ENCODE peak calls at places on chromosomes 7 and 10, in six cellular contexts. F is GM23248, Q is Karpas-422, S is neural progenitor cell, I is HCT116, L is cardiac muscle cell. N is an unnamed sample.

GRCh38 chr10:47376522-47377220 is 7.4 kb downstream of the ZNF488 start:
- DNase-seq in F (no peak), Q (no peak), S (no peak), I (no peak), L (no peak), N (no peak)

GRCh38 chr7:76356823-76357222 is 2.0 kb downstream of the YWHAG start:
- DNase-seq in F (peak; percentile 80), Q (no peak), S (peak; percentile 30), I (no peak), L (no peak), N (no peak)

GRCh38 chr7:44151679-44152355 is 10.7 kb upstream of the MYL7 start:
- DNase-seq in F (no peak), Q (no peak), S (no peak), I (no peak), L (no peak), N (no peak)

GRCh38 chr7:41964849-41965745 is 262.2 kb upstream of the INHBA start:
- DNase-seq in F (no peak), Q (no peak), S (no peak), I (no peak), L (no peak), N (no peak)

GRCh38 chr10:83897626-83898025 is 241.7 kb upstream of the GHITM start:
- DNase-seq in F (no peak), Q (no peak), S (no peak), I (no peak), L (no peak), N (no peak)

GRCh38 chr7:99004781-99005500 is 126.6 kb downstream of the TRRAP start:
- DNase-seq in F (no peak), Q (no peak), S (no peak), I (no peak), L (no peak), N (no peak)

GRCh38 chr7:8325067-8325466 is 63.1 kb upstream of the ICA1 start:
- DNase-seq in F (no peak), Q (no peak), S (no peak), I (no peak), L (no peak), N (no peak)

GRCh38 chr7:28409716-28410627 is 2.3 kb upstream of the CREB5 start:
- DNase-seq in F (peak; percentile 82), Q (no peak), S (peak; percentile 75), I (no peak), L (peak; percentile 67), N (no peak)

GRCh38 chr10:88070080-88070880 is 206.9 kb downstream of the PTEN start:
- DNase-seq in F (no peak), Q (peak; percentile 89), S (no peak), I (no peak), L (no peak), N (no peak)

GRCh38 chr10:33955676-33956075 is 621.2 kb upstream of the NRP1 start:
- DNase-seq in F (peak; percentile 18), Q (no peak), S (no peak), I (no peak), L (no peak), N (no peak)

GRCh38 chr10:86363184-86363832 is 3.3 kb downstream of the GRID1 start:
- DNase-seq in F (peak; percentile 33), Q (no peak), S (peak; percentile 88), I (no peak), L (peak; percentile 84), N (no peak)

GRCh38 chr7:128838109-128838779 is 8.0 kb downstream of the FLNC start:
- DNase-seq in F (no peak), Q (no peak), S (no peak), I (no peak), L (no peak), N (no peak)

GRCh38 chr7:130918129-130919052 is 184.4 kb upstream of the KLF14 start:
- DNase-seq in F (no peak), Q (no peak), S (no peak), I (no peak), L (no peak), N (no peak)

GRCh38 chr10:11853468-11853867 is 30.3 kb downstream of the PROSER2 start:
- DNase-seq in F (no peak), Q (no peak), S (no peak), I (no peak), L (no peak), N (no peak)

GRCh38 chr7:114703677-114704076 is 218.2 kb upstream of the MDFIC start:
- DNase-seq in F (peak; percentile 8), Q (no peak), S (no peak), I (no peak), L (no peak), N (no peak)

GRCh38 chr10:72298774-72299519 is 25.2 kb downstream of the DDIT4 start:
- DNase-seq in F (no peak), Q (no peak), S (no peak), I (no peak), L (no peak), N (no peak)

GRCh38 chr10:92891885-92892705 is 43.8 kb downstream of the EXOC6 start:
- DNase-seq in F (peak; percentile 73), Q (no peak), S (no peak), I (peak; percentile 96), L (peak; percentile 46), N (no peak)

GRCh38 chr7:80583901-80584300 is 54.5 kb upstream of the CD36 start:
- DNase-seq in F (no peak), Q (no peak), S (no peak), I (no peak), L (no peak), N (no peak)

GRCh38 chr10:125144693-125145623 is 15.4 kb downstream of the CTBP2 start:
- DNase-seq in F (peak; percentile 83), Q (peak; percentile 53), S (peak; percentile 58), I (peak; percentile 61), L (no peak), N (no peak)

GRCh38 chr10:11870900-11871407 is 47.8 kb downstream of the PROSER2 start:
- DNase-seq in F (no peak), Q (no peak), S (no peak), I (no peak), L (no peak), N (no peak)

GRCh38 chr10:44689368-44689767 is 221.8 kb upstream of the TMEM72 start:
- DNase-seq in F (peak; percentile 44), Q (no peak), S (peak; percentile 53), I (no peak), L (no peak), N (no peak)

GRCh38 chr7:148242271-148242801 is 348.2 kb upstream of the C7orf33 start:
- DNase-seq in F (peak; percentile 75), Q (peak; percentile 80), S (peak; percentile 80), I (peak; percentile 47), L (peak; percentile 74), N (no peak)

GRCh38 chr10:107071301-107071700 is 93.2 kb downstream of the SORCS1 start:
- DNase-seq in F (no peak), Q (no peak), S (no peak), I (no peak), L (no peak), N (no peak)

GRCh38 chr7:48083114-48083830 is 5.8 kb upstream of the UPP1 start:
- DNase-seq in F (peak; percentile 29), Q (no peak), S (no peak), I (no peak), L (no peak), N (no peak)

GRCh38 chr10:44437837-44438752 is 53.2 kb upstream of the CXCL12 start:
- DNase-seq in F (no peak), Q (no peak), S (no peak), I (no peak), L (no peak), N (no peak)

GRCh38 chr7:156732091-156732621 is 91.6 kb downstream of the RNF32 start:
- DNase-seq in F (peak; percentile 21), Q (no peak), S (no peak), I (no peak), L (no peak), N (no peak)

GRCh38 chr10:73168486-73168844 is 546 bp downstream of the FAM149B1 start:
- DNase-seq in F (no peak), Q (peak; percentile 57), S (no peak), I (no peak), L (no peak), N (no peak)

GRCh38 chr10:47340613-47341170 is 7.5 kb upstream of the RBP3 start:
- DNase-seq in F (peak; percentile 59), Q (peak; percentile 79), S (peak; percentile 49), I (peak; percentile 48), L (peak; percentile 66), N (peak; percentile 50)

GRCh38 chr10:1620803-1621202 is 116.5 kb downstream of the ADARB2 start:
- DNase-seq in F (no peak), Q (no peak), S (no peak), I (no peak), L (no peak), N (no peak)

GRCh38 chr10:124642076-124642710 is 102.0 kb downstream of the FAM53B start:
- DNase-seq in F (no peak), Q (no peak), S (no peak), I (no peak), L (no peak), N (no peak)

DNA sequence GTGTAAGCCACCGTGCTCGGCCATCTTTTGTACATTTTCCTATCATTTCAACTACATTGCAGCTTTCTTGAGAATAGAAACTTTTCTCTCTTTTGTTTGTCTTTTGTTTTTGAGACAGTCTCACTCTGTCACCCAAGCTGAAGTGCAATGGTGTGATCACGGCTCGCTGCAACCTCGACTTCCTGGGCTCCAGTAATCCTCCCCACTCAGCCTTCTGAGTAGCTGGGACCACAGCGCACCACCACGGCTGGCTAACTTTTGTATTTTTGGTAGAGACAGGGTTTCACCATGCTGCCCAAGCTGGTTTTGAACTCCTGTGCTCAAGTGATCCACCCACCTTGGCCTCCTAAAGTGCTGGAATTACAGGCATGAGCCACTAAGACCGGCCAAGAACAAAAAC is 31.3 kb upstream of the DAGLB start:
- DNase-seq in F (no peak), Q (peak; percentile 79), S (no peak), I (no peak), L (no peak), N (no peak)
- H3K36me3 ChIP-seq in F (peaks cover 25% of the 10 kb centered on the region), Q (peaks cover 25% of the 10 kb centered on the region), S (no peaks in the 10 kb centered on the region), I (peaks cover 8% of the 10 kb centered on the region), L (peaks cover 3% of the 10 kb centered on the region), N (peaks cover 6% of the 10 kb centered on the region)

GRCh38 chr10:36555036-36555435 is 570.4 kb upstream of the ANKRD30A start:
- DNase-seq in F (no peak), Q (no peak), S (no peak), I (no peak), L (no peak), N (no peak)
- H3K27ac ChIP-seq in F (no peak overlapping the region), Q (no peak overlapping the region), S (no peak overlapping the region), I (no peak overlapping the region), L (no peak overlapping the region), N (no peak overlapping the region)

GRCh38 chr7:23546897-23547572 is 15.3 kb upstream of the TRA2A start:
- DNase-seq in F (peak; percentile 88), Q (peak; percentile 94), S (peak; percentile 86), I (peak; percentile 88), L (peak; percentile 85), N (peak; percentile 54)
- H3K36me3 ChIP-seq in F (no peaks in the 10 kb centered on the region), Q (no peaks in the 10 kb centered on the region), S (no peaks in the 10 kb centered on the region), I (no peaks in the 10 kb centered on the region), L (no peaks in the 10 kb centered on the region), N (no peaks in the 10 kb centered on the region)

DNA sequence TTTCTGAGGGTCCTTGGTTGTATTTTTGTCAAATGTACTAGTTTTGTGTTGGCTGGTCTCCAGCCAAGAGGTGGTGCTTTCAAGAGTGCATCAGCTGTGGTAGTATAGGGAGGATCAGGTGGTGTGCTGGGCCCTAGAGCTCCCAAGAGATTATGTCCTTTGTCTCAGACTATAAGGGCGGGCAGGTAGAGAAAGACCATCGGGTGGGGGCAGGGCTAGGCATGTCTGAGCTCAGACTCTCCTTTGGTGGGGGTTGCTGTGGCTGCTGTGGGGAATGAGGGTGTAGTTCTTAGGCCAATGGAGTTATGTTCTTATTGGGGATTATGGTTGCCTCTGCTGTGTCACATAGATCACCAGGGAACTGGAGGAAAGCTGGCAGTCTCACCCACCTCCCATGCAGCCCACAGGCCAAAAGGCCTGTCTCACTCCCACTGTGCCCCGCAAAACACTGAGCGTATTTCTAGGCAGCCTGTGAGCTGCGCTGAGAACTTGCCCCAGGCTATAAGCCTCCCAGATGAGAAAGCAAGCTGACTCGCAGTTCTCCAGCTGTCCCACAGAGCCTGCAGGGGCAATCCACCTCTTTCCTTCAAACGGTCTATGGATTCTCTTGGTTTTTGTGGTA is 1066.7 kb downstream of the GRM8 start:
- DNase-seq in F (no peak), Q (no peak), S (peak; percentile 23), I (no peak), L (no peak), N (no peak)
- H3K27ac ChIP-seq in F (no peak overlapping the region), Q (no peak overlapping the region), S (no peak overlapping the region), I (no peak overlapping the region), L (no peak overlapping the region), N (no peak overlapping the region)